ENCODE peak calls at places on chromosomes 12 and 14, in four cellular contexts. One of them, this sample, is unnamed.

GRCh38 chr12:76080729-76081415 is 3.6 kb downstream of the NAP1L1 start:
- DNase-seq in iris pigment epithelial cell: no peak
- DNase-seq in C1 segment of cervical spinal cord: no peak
- DNase-seq in T-helper 1 cell: no peak
- DNase-seq in this sample: peak

GRCh38 chr14:105087963-105088811 is 23.0 kb upstream of the GPR132 start:
- DNase-seq in iris pigment epithelial cell: peak
- DNase-seq in C1 segment of cervical spinal cord: no peak
- DNase-seq in T-helper 1 cell: no peak
- DNase-seq in this sample: peak

GRCh38 chr12:118694128-118694775 is 287.1 kb upstream of the SRRM4 start:
- DNase-seq in iris pigment epithelial cell: no peak
- DNase-seq in C1 segment of cervical spinal cord: no peak
- DNase-seq in T-helper 1 cell: no peak
- DNase-seq in this sample: no peak

GRCh38 chr12:60415361-60415760 is 819.5 kb downstream of the SLC16A7 start:
- DNase-seq in iris pigment epithelial cell: peak
- DNase-seq in C1 segment of cervical spinal cord: no peak
- DNase-seq in T-helper 1 cell: no peak
- DNase-seq in this sample: peak

GRCh38 chr12:121252712-121253345 is 42.9 kb downstream of the P2RX4 start:
- DNase-seq in iris pigment epithelial cell: no peak
- DNase-seq in C1 segment of cervical spinal cord: no peak
- DNase-seq in T-helper 1 cell: no peak
- DNase-seq in this sample: no peak

GRCh38 chr14:54782803-54783659 is 119.6 kb downstream of the GCH1 start:
- DNase-seq in iris pigment epithelial cell: peak
- DNase-seq in C1 segment of cervical spinal cord: no peak
- DNase-seq in T-helper 1 cell: no peak
- DNase-seq in this sample: peak

GRCh38 chr12:30965613-30965985 is 39.1 kb downstream of the TSPAN11 start:
- DNase-seq in iris pigment epithelial cell: peak
- DNase-seq in C1 segment of cervical spinal cord: no peak
- DNase-seq in T-helper 1 cell: no peak
- DNase-seq in this sample: peak

GRCh38 chr12:45727994-45728624 is 1.4 kb upstream of the ARID2 start:
- DNase-seq in iris pigment epithelial cell: peak
- DNase-seq in C1 segment of cervical spinal cord: no peak
- DNase-seq in T-helper 1 cell: no peak
- DNase-seq in this sample: no peak

GRCh38 chr12:18415227-18415626 is 153.9 kb downstream of the PIK3C2G start:
- DNase-seq in iris pigment epithelial cell: no peak
- DNase-seq in C1 segment of cervical spinal cord: no peak
- DNase-seq in T-helper 1 cell: no peak
- DNase-seq in this sample: no peak

GRCh38 chr12:52643233-52644077 is 8.6 kb downstream of the KRT2 start:
- DNase-seq in iris pigment epithelial cell: no peak
- DNase-seq in C1 segment of cervical spinal cord: no peak
- DNase-seq in T-helper 1 cell: no peak
- DNase-seq in this sample: no peak

GRCh38 chr14:103179078-103179477 is 55.8 kb downstream of the TNFAIP2 start:
- DNase-seq in iris pigment epithelial cell: no peak
- DNase-seq in C1 segment of cervical spinal cord: no peak
- DNase-seq in T-helper 1 cell: no peak
- DNase-seq in this sample: no peak

GRCh38 chr12:109305547-109305946 is 3.5 kb downstream of the FOXN4 start:
- DNase-seq in iris pigment epithelial cell: no peak
- DNase-seq in C1 segment of cervical spinal cord: no peak
- DNase-seq in T-helper 1 cell: no peak
- DNase-seq in this sample: no peak

GRCh38 chr12:64616221-64616620 is 5.9 kb downstream of the RASSF3 start:
- DNase-seq in iris pigment epithelial cell: no peak
- DNase-seq in C1 segment of cervical spinal cord: no peak
- DNase-seq in T-helper 1 cell: no peak
- DNase-seq in this sample: no peak